ENCODE peak calls at places on chromosomes 5 and 9, in six cellular contexts. I is heart left ventricle, F is AG04450, J is tibial artery, Z is Peyer's patch, L is HFF-Myc. S is an unnamed sample.

GRCh38 chr9:81431662-81432061 is 257.7 kb downstream of the TLE1 start:
- DNase-seq in I (no peak), F (peak), J (no peak), Z (no peak), L (peak), S (no peak)

GRCh38 chr5:95623706-95624105 is 3.8 kb downstream of the GPR150 start:
- DNase-seq in I (no peak), F (no peak), J (no peak), Z (no peak), L (no peak), S (no peak)

GRCh38 chr9:6230037-6230778 is 14.6 kb downstream of the IL33 start:
- DNase-seq in I (no peak), F (no peak), J (no peak), Z (no peak), L (no peak), S (no peak)

GRCh38 chr5:180068519-180069090 is 3.0 kb downstream of the RNF130 start:
- DNase-seq in I (no peak), F (no peak), J (no peak), Z (no peak), L (no peak), S (no peak)

GRCh38 chr5:150945501-150945900 is 40.7 kb upstream of the ZNF300 start:
- DNase-seq in I (no peak), F (no peak), J (no peak), Z (no peak), L (no peak), S (no peak)

GRCh38 chr9:112955550-112955949 is 56.4 kb downstream of the ZNF883 start:
- DNase-seq in I (no peak), F (no peak), J (no peak), Z (no peak), L (no peak), S (no peak)

GRCh38 chr5:129496410-129496809 is 36.3 kb downstream of the ADAMTS19 start:
- DNase-seq in I (peak), F (no peak), J (no peak), Z (no peak), L (no peak), S (no peak)

GRCh38 chr5:146717951-146718350 is 160.6 kb downstream of the PPP2R2B start:
- DNase-seq in I (no peak), F (no peak), J (no peak), Z (no peak), L (no peak), S (no peak)

GRCh38 chr5:86880785-86881492 is 263.2 kb downstream of the COX7C start:
- DNase-seq in I (no peak), F (peak), J (no peak), Z (no peak), L (peak), S (peak)

GRCh38 chr9:36922548-36922947 is 111.5 kb downstream of the PAX5 start:
- DNase-seq in I (no peak), F (no peak), J (no peak), Z (no peak), L (no peak), S (no peak)

GRCh38 chr5:156340886-156341285 is 13.9 kb downstream of the SGCD start:
- DNase-seq in I (no peak), F (no peak), J (no peak), Z (no peak), L (no peak), S (no peak)

GRCh38 chr5:59099270-59099994 is 516.6 kb downstream of the RAB3C start:
- DNase-seq in I (no peak), F (peak), J (no peak), Z (no peak), L (no peak), S (no peak)

GRCh38 chr5:71922584-71923106 is 184.6 kb upstream of the MAP1B start:
- DNase-seq in I (no peak), F (no peak), J (no peak), Z (no peak), L (no peak), S (no peak)

GRCh38 chr9:104868303-104868686 is 59.7 kb downstream of the ABCA1 start:
- DNase-seq in I (no peak), F (no peak), J (no peak), Z (no peak), L (no peak), S (no peak)

GRCh38 chr9:77679696-77680359 is 31.7 kb upstream of the GNA14 start:
- DNase-seq in I (no peak), F (no peak), J (no peak), Z (no peak), L (no peak), S (no peak)

GRCh38 chr5:42951847-42952411 is 88.2 kb downstream of the ANXA2R start:
- DNase-seq in I (peak), F (no peak), J (no peak), Z (peak), L (no peak), S (peak)

GRCh38 chr5:17190799-17191391 is 26.5 kb upstream of the BASP1 start:
- DNase-seq in I (no peak), F (no peak), J (no peak), Z (no peak), L (no peak), S (no peak)
- TF ChIP-seq CTCF in I (no peak), F (no peak), J (no peak), Z (no peak), L (no peak), S (no peak)

GRCh38 chr5:135437796-135438560 is 9.2 kb downstream of the DCANP1 start:
- DNase-seq in I (peak), F (peak), J (no peak), Z (no peak), L (peak), S (no peak)
- TF ChIP-seq CTCF in I (no peak), F (peak), J (no peak), Z (no peak), L (no peak), S (no peak)

DNA sequence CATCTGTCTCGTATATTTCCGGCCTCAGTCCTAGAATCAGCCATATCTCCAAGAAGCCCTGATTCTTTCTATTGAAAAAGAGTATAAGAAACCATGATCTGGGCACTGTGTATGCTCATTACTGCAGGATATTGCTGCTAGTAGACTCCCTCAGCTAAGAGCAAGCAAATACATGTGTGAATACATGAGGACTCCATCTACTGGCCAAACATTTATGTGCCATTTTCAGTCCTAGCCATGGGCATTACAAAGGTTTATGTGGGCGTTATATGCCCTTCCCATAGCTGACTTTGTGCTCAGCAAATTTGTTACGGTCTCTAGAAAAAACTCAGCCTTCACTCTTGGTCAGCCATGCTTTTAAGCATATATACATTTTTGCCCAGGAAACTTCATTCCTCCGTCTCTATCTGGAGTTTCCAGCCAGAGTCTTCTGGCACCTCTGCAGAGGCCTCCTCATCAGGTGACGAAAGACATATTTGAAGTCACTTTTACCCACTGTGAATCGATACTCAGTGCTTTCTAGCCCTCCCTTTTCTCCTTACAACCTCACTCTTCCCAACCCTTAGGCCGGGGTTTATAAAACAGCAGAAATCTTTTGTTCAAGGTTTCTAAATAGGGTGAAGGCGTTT is 1495.6 kb upstream of the CDH6 start:
- DNase-seq in I (no peak), F (no peak), J (no peak), Z (no peak), L (no peak), S (peak)
- TF ChIP-seq CTCF in I (no peak), F (no peak), J (no peak), Z (no peak), L (no peak), S (peak)

GRCh38 chr9:129387822-129388221 is 209.8 kb upstream of the IER5L start:
- DNase-seq in I (no peak), F (no peak), J (no peak), Z (no peak), L (no peak), S (no peak)

GRCh38 chr9:129384138-129384886 is 206.3 kb upstream of the IER5L start:
- DNase-seq in I (no peak), F (no peak), J (peak), Z (no peak), L (no peak), S (no peak)

GRCh38 chr9:129384887-129385614 is 207.0 kb upstream of the IER5L start:
- DNase-seq in I (no peak), F (no peak), J (peak), Z (no peak), L (no peak), S (no peak)

GRCh38 chr9:129385615-129385934 is 207.5 kb upstream of the IER5L start:
- DNase-seq in I (no peak), F (no peak), J (peak), Z (no peak), L (no peak), S (no peak)

GRCh38 chr9:129386812-129387177 is 208.7 kb upstream of the IER5L start:
- DNase-seq in I (no peak), F (no peak), J (peak), Z (no peak), L (no peak), S (no peak)
- TF ChIP-seq CTCF in I (no peak), F (no peak), J (no peak), Z (no peak), L (no peak), S (no peak)

GRCh38 chr5:116872986-116873385 is 298.4 kb upstream of the SEMA6A start:
- DNase-seq in I (no peak), F (no peak), J (no peak), Z (no peak), L (no peak), S (no peak)
- TF ChIP-seq CTCF in I (no peak), F (no peak), J (no peak), Z (no peak), L (no peak), S (no peak)

GRCh38 chr5:65525726-65526125 is 37.2 kb downstream of the CENPK start:
- DNase-seq in I (no peak), F (no peak), J (no peak), Z (no peak), L (no peak), S (no peak)
- TF ChIP-seq CTCF in I (no peak), F (no peak), J (no peak), Z (no peak), L (no peak), S (no peak)

DNA sequence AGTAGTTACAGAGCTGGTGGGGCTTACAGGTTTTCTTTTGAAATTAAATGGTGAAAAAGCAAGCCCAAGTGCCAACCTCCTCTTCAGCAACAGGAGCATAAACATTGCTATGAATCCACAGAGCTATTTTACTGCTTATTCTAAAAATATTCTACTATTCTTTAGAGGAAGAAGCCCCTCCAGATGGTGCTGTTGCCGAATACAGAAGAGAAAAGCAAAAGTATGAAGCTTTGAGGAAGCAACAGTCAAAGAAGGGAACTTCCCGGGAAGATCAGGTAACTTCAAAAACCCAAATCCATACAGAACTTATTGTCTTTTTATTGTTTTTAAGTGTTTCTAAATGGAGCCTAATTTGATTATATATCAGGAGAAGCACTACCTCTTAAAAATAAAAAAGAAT is 202.8 kb downstream of the CWC27 start:
- DNase-seq in I (no peak), F (peak), J (no peak), Z (peak), L (no peak), S (no peak)
- TF ChIP-seq CTCF in I (peak), F (peak), J (no peak), Z (no peak), L (no peak), S (no peak)